ENCODE peak calls at places on chromosomes 2 and 18, in five cellular contexts. One of them, this sample, is unnamed.

GRCh38 chr2:200812122-200813022 is 662 bp downstream of the BZW1 start:
- DNase-seq in thoracic aorta: peak
- DNase-seq in DND-41: peak
- DNase-seq in tibial nerve: peak
- DNase-seq in GM23338: peak
- DNase-seq in this sample: peak

GRCh38 chr2:156087875-156088274 is 244.6 kb downstream of the NR4A2 start:
- DNase-seq in thoracic aorta: no peak
- DNase-seq in DND-41: no peak
- DNase-seq in tibial nerve: no peak
- DNase-seq in GM23338: no peak
- DNase-seq in this sample: no peak

GRCh38 chr2:126860395-126860794 is 38.3 kb upstream of the TEX51 start:
- DNase-seq in thoracic aorta: no peak
- DNase-seq in DND-41: no peak
- DNase-seq in tibial nerve: no peak
- DNase-seq in GM23338: no peak
- DNase-seq in this sample: no peak

GRCh38 chr2:48723125-48723524 is 32.4 kb downstream of the LHCGR start:
- DNase-seq in thoracic aorta: no peak
- DNase-seq in DND-41: no peak
- DNase-seq in tibial nerve: no peak
- DNase-seq in GM23338: no peak
- DNase-seq in this sample: no peak

GRCh38 chr2:204576580-204576979 is 31.3 kb downstream of the PARD3B start:
- DNase-seq in thoracic aorta: no peak
- DNase-seq in DND-41: no peak
- DNase-seq in tibial nerve: no peak
- DNase-seq in GM23338: no peak
- DNase-seq in this sample: no peak

GRCh38 chr2:187354653-187355052 is 93.4 kb downstream of the CALCRL start:
- DNase-seq in thoracic aorta: no peak
- DNase-seq in DND-41: no peak
- DNase-seq in tibial nerve: no peak
- DNase-seq in GM23338: no peak
- DNase-seq in this sample: no peak

GRCh38 chr2:229835601-229836283 is 86.1 kb downstream of the TRIP12 start:
- DNase-seq in thoracic aorta: no peak
- DNase-seq in DND-41: no peak
- DNase-seq in tibial nerve: no peak
- DNase-seq in GM23338: no peak
- DNase-seq in this sample: no peak

GRCh38 chr2:136025057-136025973 is 39.9 kb upstream of the DARS1 start:
- DNase-seq in thoracic aorta: no peak
- DNase-seq in DND-41: no peak
- DNase-seq in tibial nerve: no peak
- DNase-seq in GM23338: peak
- DNase-seq in this sample: peak

GRCh38 chr18:71105078-71105819 is 816.4 kb downstream of the SOCS6 start:
- DNase-seq in thoracic aorta: no peak
- DNase-seq in DND-41: no peak
- DNase-seq in tibial nerve: no peak
- DNase-seq in GM23338: no peak
- DNase-seq in this sample: no peak

GRCh38 chr18:68803371-68803770 is 5.5 kb downstream of the CCDC102B start:
- DNase-seq in thoracic aorta: no peak
- DNase-seq in DND-41: no peak
- DNase-seq in tibial nerve: peak
- DNase-seq in GM23338: no peak
- DNase-seq in this sample: no peak

GRCh38 chr18:62723666-62724281 is 8.4 kb downstream of the PHLPP1 start:
- DNase-seq in thoracic aorta: no peak
- DNase-seq in DND-41: no peak
- DNase-seq in tibial nerve: no peak
- DNase-seq in GM23338: no peak
- DNase-seq in this sample: no peak

GRCh38 chr18:56532176-56532840 is 106.1 kb downstream of the TXNL1 start:
- DNase-seq in thoracic aorta: no peak
- DNase-seq in DND-41: no peak
- DNase-seq in tibial nerve: no peak
- DNase-seq in GM23338: no peak
- DNase-seq in this sample: no peak

GRCh38 chr2:43754180-43754579 is 19.7 kb upstream of the DYNC2LI1 start:
- DNase-seq in thoracic aorta: no peak
- DNase-seq in DND-41: no peak
- DNase-seq in tibial nerve: no peak
- DNase-seq in GM23338: peak
- DNase-seq in this sample: peak

GRCh38 chr18:59180150-59180845 is 39.7 kb upstream of the GRP start:
- DNase-seq in thoracic aorta: no peak
- DNase-seq in DND-41: no peak
- DNase-seq in tibial nerve: no peak
- DNase-seq in GM23338: no peak
- DNase-seq in this sample: no peak

GRCh38 chr18:50559750-50560680 is at the start of gene MAPK4:
- DNase-seq in thoracic aorta: no peak
- DNase-seq in DND-41: no peak
- DNase-seq in tibial nerve: no peak
- DNase-seq in GM23338: peak
- DNase-seq in this sample: peak

GRCh38 chr2:146240376-146240775 is 1604.5 kb upstream of the ACVR2A start:
- DNase-seq in thoracic aorta: no peak
- DNase-seq in DND-41: no peak
- DNase-seq in tibial nerve: no peak
- DNase-seq in GM23338: no peak
- DNase-seq in this sample: no peak

GRCh38 chr2:216850665-216851327 is 9.1 kb downstream of the TNP1 start:
- DNase-seq in thoracic aorta: no peak
- DNase-seq in DND-41: no peak
- DNase-seq in tibial nerve: no peak
- DNase-seq in GM23338: no peak
- DNase-seq in this sample: no peak

GRCh38 chr2:4354678-4355077 is 651.3 kb downstream of the DCDC2C start:
- DNase-seq in thoracic aorta: no peak
- DNase-seq in DND-41: peak
- DNase-seq in tibial nerve: no peak
- DNase-seq in GM23338: peak
- DNase-seq in this sample: no peak

GRCh38 chr2:197161738-197162137 is 148.8 kb downstream of the ANKRD44 start:
- DNase-seq in thoracic aorta: no peak
- DNase-seq in DND-41: no peak
- DNase-seq in tibial nerve: no peak
- DNase-seq in GM23338: no peak
- DNase-seq in this sample: no peak

GRCh38 chr2:202653890-202654289 is 19.1 kb downstream of the FAM117B start:
- DNase-seq in thoracic aorta: no peak
- DNase-seq in DND-41: no peak
- DNase-seq in tibial nerve: no peak
- DNase-seq in GM23338: no peak
- DNase-seq in this sample: no peak

GRCh38 chr2:120204945-120205670 is 18.1 kb downstream of the TMEM185B start:
- DNase-seq in thoracic aorta: no peak
- DNase-seq in DND-41: no peak
- DNase-seq in tibial nerve: no peak
- DNase-seq in GM23338: no peak
- DNase-seq in this sample: no peak

GRCh38 chr2:96163768-96164429 is 18.7 kb upstream of the DUSP2 start:
- DNase-seq in thoracic aorta: no peak
- DNase-seq in DND-41: peak
- DNase-seq in tibial nerve: no peak
- DNase-seq in GM23338: no peak
- DNase-seq in this sample: no peak

GRCh38 chr2:181685150-181685688 is 4.9 kb upstream of the NEUROD1 start:
- DNase-seq in thoracic aorta: no peak
- DNase-seq in DND-41: no peak
- DNase-seq in tibial nerve: no peak
- DNase-seq in GM23338: peak
- DNase-seq in this sample: no peak

GRCh38 chr2:62423235-62423634 is 82.8 kb downstream of the TMEM17 start:
- DNase-seq in thoracic aorta: no peak
- DNase-seq in DND-41: no peak
- DNase-seq in tibial nerve: no peak
- DNase-seq in GM23338: peak
- DNase-seq in this sample: no peak

GRCh38 chr18:63098014-63098981 is 221.3 kb downstream of the BCL2 start:
- DNase-seq in thoracic aorta: no peak
- DNase-seq in DND-41: peak
- DNase-seq in tibial nerve: no peak
- DNase-seq in GM23338: no peak
- DNase-seq in this sample: no peak

GRCh38 chr18:24987271-24987932 is 364.6 kb downstream of the ZNF521 start:
- DNase-seq in thoracic aorta: no peak
- DNase-seq in DND-41: no peak
- DNase-seq in tibial nerve: peak
- DNase-seq in GM23338: peak
- DNase-seq in this sample: no peak

GRCh38 chr2:80326214-80326613 is 21.7 kb upstream of the LRRTM1 start:
- DNase-seq in thoracic aorta: no peak
- DNase-seq in DND-41: no peak
- DNase-seq in tibial nerve: no peak
- DNase-seq in GM23338: peak
- DNase-seq in this sample: no peak

GRCh38 chr18:36066731-36067117 is 635 bp downstream of the RPRD1A start:
- DNase-seq in thoracic aorta: no peak
- DNase-seq in DND-41: no peak
- DNase-seq in tibial nerve: no peak
- DNase-seq in GM23338: no peak
- DNase-seq in this sample: no peak

GRCh38 chr2:119480718-119481142 is 43.6 kb downstream of the SCTR start:
- DNase-seq in thoracic aorta: no peak
- DNase-seq in DND-41: no peak
- DNase-seq in tibial nerve: no peak
- DNase-seq in GM23338: no peak
- DNase-seq in this sample: no peak

GRCh38 chr18:77530732-77531131 is 281.1 kb downstream of the GALR1 start:
- DNase-seq in thoracic aorta: no peak
- DNase-seq in DND-41: no peak
- DNase-seq in tibial nerve: no peak
- DNase-seq in GM23338: no peak
- DNase-seq in this sample: no peak

GRCh38 chr2:224793961-224794360 is 77.8 kb upstream of the CCDC195 start:
- DNase-seq in thoracic aorta: no peak
- DNase-seq in DND-41: no peak
- DNase-seq in tibial nerve: peak
- DNase-seq in GM23338: no peak
- DNase-seq in this sample: no peak

GRCh38 chr2:217338306-217338916 is 478.5 kb upstream of the TNP1 start:
- DNase-seq in thoracic aorta: no peak
- DNase-seq in DND-41: no peak
- DNase-seq in tibial nerve: no peak
- DNase-seq in GM23338: peak
- DNase-seq in this sample: no peak

GRCh38 chr2:230205034-230205433 is 14.8 kb downstream of the SP110 start:
- DNase-seq in thoracic aorta: no peak
- DNase-seq in DND-41: no peak
- DNase-seq in tibial nerve: no peak
- DNase-seq in GM23338: no peak
- DNase-seq in this sample: no peak

GRCh38 chr2:102141011-102141914 is 1.3 kb upstream of the IL1R1 start:
- DNase-seq in thoracic aorta: no peak
- DNase-seq in DND-41: no peak
- DNase-seq in tibial nerve: no peak
- DNase-seq in GM23338: peak
- DNase-seq in this sample: no peak

GRCh38 chr2:27705851-27706622 is 42.3 kb downstream of the SLC4A1AP start:
- DNase-seq in thoracic aorta: peak
- DNase-seq in DND-41: no peak
- DNase-seq in tibial nerve: peak
- DNase-seq in GM23338: no peak
- DNase-seq in this sample: no peak
- H3K27ac ChIP-seq in thoracic aorta: peak
- H3K27ac ChIP-seq in DND-41: no peak
- H3K27ac ChIP-seq in tibial nerve: peak
- H3K27ac ChIP-seq in GM23338: no peak
- H3K27ac ChIP-seq in this sample: no peak

GRCh38 chr2:150608341-150608740 is 120.9 kb upstream of the RND3 start:
- DNase-seq in thoracic aorta: no peak
- DNase-seq in DND-41: no peak
- DNase-seq in tibial nerve: no peak
- DNase-seq in GM23338: no peak
- DNase-seq in this sample: no peak

GRCh38 chr2:150609831-150610582 is 122.5 kb upstream of the RND3 start:
- DNase-seq in thoracic aorta: no peak
- DNase-seq in DND-41: no peak
- DNase-seq in tibial nerve: no peak
- DNase-seq in GM23338: no peak
- DNase-seq in this sample: no peak

GRCh38 chr2:150607471-150607870 is 120.0 kb upstream of the RND3 start:
- DNase-seq in thoracic aorta: no peak
- DNase-seq in DND-41: peak
- DNase-seq in tibial nerve: no peak
- DNase-seq in GM23338: no peak
- DNase-seq in this sample: no peak

GRCh38 chr2:150605664-150606063 is 118.2 kb upstream of the RND3 start:
- DNase-seq in thoracic aorta: no peak
- DNase-seq in DND-41: no peak
- DNase-seq in tibial nerve: no peak
- DNase-seq in GM23338: no peak
- DNase-seq in this sample: no peak

GRCh38 chr2:150606380-150607060 is 119.1 kb upstream of the RND3 start:
- DNase-seq in thoracic aorta: no peak
- DNase-seq in DND-41: peak
- DNase-seq in tibial nerve: no peak
- DNase-seq in GM23338: no peak
- DNase-seq in this sample: no peak
- H3K27ac ChIP-seq in thoracic aorta: no peak
- H3K27ac ChIP-seq in DND-41: peak
- H3K27ac ChIP-seq in tibial nerve: no peak
- H3K27ac ChIP-seq in GM23338: no peak
- H3K27ac ChIP-seq in this sample: no peak

GRCh38 chr18:2536063-2536462 is 35.2 kb downstream of the METTL4 start:
- DNase-seq in thoracic aorta: no peak
- DNase-seq in DND-41: no peak
- DNase-seq in tibial nerve: no peak
- DNase-seq in GM23338: no peak
- DNase-seq in this sample: no peak
- H3K27ac ChIP-seq in thoracic aorta: no peak
- H3K27ac ChIP-seq in DND-41: no peak
- H3K27ac ChIP-seq in tibial nerve: no peak
- H3K27ac ChIP-seq in GM23338: no peak
- H3K27ac ChIP-seq in this sample: no peak

DNA sequence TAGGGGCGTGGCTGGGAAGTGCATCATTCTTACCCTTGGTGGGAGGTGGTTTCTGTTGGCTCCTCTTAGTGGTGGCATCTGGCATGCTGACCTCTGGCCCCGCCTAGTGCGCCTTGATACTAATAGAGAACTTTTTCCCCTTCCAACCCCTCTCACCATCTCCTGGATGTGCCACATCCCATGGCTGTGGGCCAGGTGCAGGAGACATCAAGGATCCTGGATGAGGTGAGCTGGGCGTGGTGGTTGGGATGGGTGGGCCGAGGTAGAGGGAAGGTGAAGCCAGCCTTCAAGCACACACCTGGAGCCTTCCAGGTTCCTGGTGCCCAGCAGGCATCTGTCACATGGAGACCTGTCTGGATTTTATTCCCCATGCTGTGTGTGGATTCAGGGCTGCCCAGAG is 149.2 kb downstream of the DYSF start:
- DNase-seq in thoracic aorta: no peak
- DNase-seq in DND-41: no peak
- DNase-seq in tibial nerve: no peak
- DNase-seq in GM23338: no peak
- DNase-seq in this sample: no peak
- H3K27ac ChIP-seq in thoracic aorta: no peak
- H3K27ac ChIP-seq in DND-41: no peak
- H3K27ac ChIP-seq in tibial nerve: no peak
- H3K27ac ChIP-seq in GM23338: no peak
- H3K27ac ChIP-seq in this sample: no peak